ENCODE peak calls at places on chromosomes 12 and 14, in eight cellular contexts. X is fibroblast of mammary gland; A is naive thymus-derived CD4-positive, alpha-beta T cell; Y is NT2/D1; C is aorta; P is IMR-90; M is body of pancreas; S is dorsolateral prefrontal cortex. H is an unnamed sample.

GRCh38 chr14:35114036-35114435 is 7.8 kb downstream of the PPP2R3C start:
- DNase-seq in X (no peak), A (no peak), Y (no peak), C (no peak), P (peak; percentile 91), M (no peak), S (no peak), H (no peak)

GRCh38 chr14:96929969-96930368 is 132.8 kb downstream of the VRK1 start:
- DNase-seq in X (no peak), A (no peak), Y (no peak), C (no peak), P (no peak), M (no peak), S (no peak), H (no peak)

GRCh38 chr12:124390442-124391116 is 95.7 kb downstream of the RFLNA start:
- DNase-seq in X (peak; percentile 83), A (no peak), Y (no peak), C (peak; percentile 90), P (peak; percentile 82), M (no peak), S (no peak), H (peak; percentile 76)

GRCh38 chr12:68259318-68259940 is 6.0 kb upstream of the IL22 start:
- DNase-seq in X (peak; percentile 91), A (no peak), Y (no peak), C (no peak), P (peak; percentile 92), M (no peak), S (no peak), H (no peak)

GRCh38 chr14:85602366-85602765 is 72.4 kb downstream of the FLRT2 start:
- DNase-seq in X (no peak), A (no peak), Y (no peak), C (no peak), P (no peak), M (no peak), S (no peak), H (no peak)

GRCh38 chr14:85122690-85123089 is 407.3 kb upstream of the FLRT2 start:
- DNase-seq in X (peak; percentile 56), A (no peak), Y (no peak), C (no peak), P (peak; percentile 46), M (no peak), S (no peak), H (no peak)

GRCh38 chr14:23300687-23301223 is 1.9 kb downstream of the PPP1R3E start:
- DNase-seq in X (peak; percentile 34), A (peak; percentile 16), Y (no peak), C (no peak), P (peak; percentile 13), M (peak; percentile 33), S (peak; percentile 36), H (peak; percentile 73)

GRCh38 chr14:22370084-22370847 is 218.8 kb downstream of the DAD1 start:
- DNase-seq in X (peak; percentile 12), A (no peak), Y (no peak), C (peak; percentile 79), P (no peak), M (no peak), S (no peak), H (no peak)

GRCh38 chr14:53955671-53956426 is 776 bp downstream of the BMP4 start:
- DNase-seq in X (no peak), A (no peak), Y (no peak), C (peak; percentile 89), P (no peak), M (no peak), S (no peak), H (no peak)

GRCh38 chr12:26044007-26044394 is 80.8 kb downstream of the BHLHE41 start:
- DNase-seq in X (peak; percentile 45), A (no peak), Y (no peak), C (no peak), P (peak; percentile 51), M (no peak), S (no peak), H (no peak)

GRCh38 chr14:93305708-93306418 is 27.0 kb downstream of the BTBD7 start:
- DNase-seq in X (no peak), A (no peak), Y (no peak), C (no peak), P (no peak), M (no peak), S (no peak), H (no peak)

GRCh38 chr14:65359503-65359902 is 53.0 kb upstream of the FUT8 start:
- DNase-seq in X (peak; percentile 66), A (no peak), Y (no peak), C (no peak), P (peak; percentile 59), M (no peak), S (no peak), H (no peak)

GRCh38 chr14:45785240-45785639 is 532.2 kb upstream of the MIS18BP1 start:
- DNase-seq in X (no peak), A (no peak), Y (no peak), C (no peak), P (no peak), M (no peak), S (no peak), H (no peak)

GRCh38 chr14:39102265-39102968 is 618 bp downstream of the SEC23A start:
- DNase-seq in X (peak; percentile 72), A (no peak), Y (no peak), C (no peak), P (peak; percentile 44), M (peak; percentile 35), S (no peak), H (peak; percentile 81)
- H3K4me3 ChIP-seq in X (peak overlapping the region; percentile 90), A (peak overlapping the region; percentile 87), Y (peak overlapping the region; percentile 76), C (peak overlapping the region; percentile 93), P (peak overlapping the region; percentile 80), M (peak overlapping the region; percentile 82), S (peak overlapping the region; percentile 89), H (peak overlapping the region; percentile 83)

DNA sequence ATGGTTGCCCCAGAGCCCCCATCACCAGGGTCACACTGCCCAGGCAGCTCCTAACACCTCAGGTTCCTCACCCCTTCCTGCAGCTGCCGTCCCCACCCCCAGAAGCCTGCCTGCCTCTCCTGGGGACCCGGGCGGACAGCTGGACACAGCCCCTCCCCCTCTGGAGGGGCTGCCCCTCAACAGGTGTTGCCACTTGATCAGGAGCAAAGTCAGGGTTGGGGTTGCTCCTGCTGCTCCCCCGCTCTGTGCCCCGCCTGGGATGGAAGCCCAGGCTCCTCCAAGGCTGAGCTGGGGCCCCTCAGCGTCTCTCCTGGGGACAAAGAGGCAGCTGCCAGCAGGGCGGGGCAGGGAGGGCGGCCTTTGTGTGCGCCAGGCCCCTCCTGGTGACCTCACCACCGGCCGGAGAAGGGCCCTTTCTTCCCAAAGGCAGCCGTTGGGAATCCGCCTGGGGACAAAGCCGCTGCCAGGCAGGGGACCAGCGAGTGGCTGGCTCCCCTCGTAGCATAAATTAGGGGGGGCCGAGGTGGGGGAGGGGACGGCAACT is 13.6 kb downstream of the TRMT61A start:
- DNase-seq in X (no peak), A (no peak), Y (peak; percentile 81), C (peak; percentile 92), P (no peak), M (no peak), S (peak; percentile 92), H (no peak)
- H3K4me3 ChIP-seq in X (no peak overlapping the region), A (no peak overlapping the region), Y (peak overlapping the region; percentile 28), C (no peak overlapping the region), P (no peak overlapping the region), M (no peak overlapping the region), S (peak overlapping the region; percentile 35), H (no peak overlapping the region)

GRCh38 chr12:122371475-122372045 is 50.9 kb downstream of the CLIP1 start:
- DNase-seq in X (no peak), A (no peak), Y (no peak), C (no peak), P (no peak), M (no peak), S (no peak), H (no peak)

GRCh38 chr12:122374707-122375106 is 47.8 kb downstream of the CLIP1 start:
- DNase-seq in X (no peak), A (no peak), Y (no peak), C (no peak), P (no peak), M (no peak), S (peak; percentile 37), H (no peak)
- H3K4me3 ChIP-seq in X (no peak overlapping the region), A (no peak overlapping the region), Y (no peak overlapping the region), C (no peak overlapping the region), P (no peak overlapping the region), M (no peak overlapping the region), S (no peak overlapping the region), H (no peak overlapping the region)

GRCh38 chr14:88326352-88327103 is 3.5 kb upstream of the KCNK10 start:
- DNase-seq in X (no peak), A (no peak), Y (no peak), C (no peak), P (no peak), M (no peak), S (peak; percentile 20), H (no peak)
- H3K4me3 ChIP-seq in X (no peak overlapping the region), A (no peak overlapping the region), Y (peak overlapping the region; percentile 31), C (no peak overlapping the region), P (no peak overlapping the region), M (no peak overlapping the region), S (peak overlapping the region; percentile 63), H (no peak overlapping the region)

GRCh38 chr14:105354541-105354940 is 40.0 kb downstream of the PACS2 start:
- DNase-seq in X (no peak), A (no peak), Y (no peak), C (no peak), P (no peak), M (no peak), S (no peak), H (no peak)
- H3K4me3 ChIP-seq in X (no peak overlapping the region), A (no peak overlapping the region), Y (no peak overlapping the region), C (no peak overlapping the region), P (no peak overlapping the region), M (no peak overlapping the region), S (no peak overlapping the region), H (no peak overlapping the region)

GRCh38 chr12:53757095-53757770 is 5.5 kb upstream of the CISTR start:
- DNase-seq in X (peak; percentile 75), A (peak; percentile 69), Y (peak; percentile 88), C (peak; percentile 94), P (peak; percentile 55), M (peak; percentile 90), S (peak; percentile 83), H (peak; percentile 85)
- H3K4me3 ChIP-seq in X (no peak overlapping the region), A (peak overlapping the region; percentile 25), Y (peak overlapping the region; percentile 10), C (no peak overlapping the region), P (no peak overlapping the region), M (no peak overlapping the region), S (no peak overlapping the region), H (peak overlapping the region; percentile 22)

DNA sequence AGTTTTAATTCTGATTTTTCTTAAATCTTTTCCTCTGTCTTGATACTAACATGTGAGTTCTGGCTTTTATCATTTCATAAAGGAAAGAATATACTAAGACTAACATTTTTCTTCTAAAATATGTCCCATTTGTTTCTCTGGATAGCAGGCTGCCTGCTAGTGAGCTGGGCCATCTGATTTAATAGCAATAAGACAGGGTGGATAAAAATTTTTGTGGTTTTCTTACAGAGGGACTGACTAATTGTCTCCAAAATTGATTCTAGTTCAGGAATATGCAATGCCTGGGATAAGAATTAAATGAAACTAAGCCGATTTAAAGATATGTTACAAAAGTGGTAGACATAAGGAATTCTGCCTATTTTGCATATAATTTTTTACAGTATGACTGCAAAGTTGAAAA is 252.9 kb upstream of the NAV3 start:
- DNase-seq in X (peak; percentile 34), A (no peak), Y (no peak), C (no peak), P (peak; percentile 40), M (no peak), S (no peak), H (no peak)
- H3K4me3 ChIP-seq in X (no peak overlapping the region), A (no peak overlapping the region), Y (no peak overlapping the region), C (no peak overlapping the region), P (no peak overlapping the region), M (no peak overlapping the region), S (no peak overlapping the region), H (no peak overlapping the region)

H was measured in Peyer's patch.